ENCODE peak calls at places on chromosomes 4 and X, in ten cellular contexts. One of them, this sample, is unnamed.

GRCh38 chrX:74449322-74449936 is 28.1 kb downstream of the SLC16A2 start:
- DNase-seq in nucleus accumbens: no peak
- DNase-seq in kidney glomerular epithelial cell: no peak
- DNase-seq in NCI-H1105: no peak
- DNase-seq in NAMALWA: no peak
- DNase-seq in left ventricle myocardium inferior: no peak
- DNase-seq in H9: no peak
- DNase-seq in NCI-H1092: no peak
- DNase-seq in amygdala: no peak
- DNase-seq in CD8-positive, alpha-beta T cell: peak
- DNase-seq in this sample: no peak

GRCh38 chrX:132592880-132593279 is 104.0 kb upstream of the MBNL3 start:
- DNase-seq in nucleus accumbens: no peak
- DNase-seq in kidney glomerular epithelial cell: no peak
- DNase-seq in NCI-H1105: peak
- DNase-seq in NAMALWA: peak
- DNase-seq in left ventricle myocardium inferior: no peak
- DNase-seq in H9: peak
- DNase-seq in NCI-H1092: peak
- DNase-seq in amygdala: no peak
- DNase-seq in CD8-positive, alpha-beta T cell: no peak
- DNase-seq in this sample: no peak

GRCh38 chrX:10011261-10011931 is 44.2 kb downstream of the CLDN34 start:
- DNase-seq in nucleus accumbens: no peak
- DNase-seq in kidney glomerular epithelial cell: no peak
- DNase-seq in NCI-H1105: no peak
- DNase-seq in NAMALWA: no peak
- DNase-seq in left ventricle myocardium inferior: no peak
- DNase-seq in H9: no peak
- DNase-seq in NCI-H1092: no peak
- DNase-seq in amygdala: no peak
- DNase-seq in CD8-positive, alpha-beta T cell: no peak
- DNase-seq in this sample: no peak

GRCh38 chr4:1205641-1206298 is 33.4 kb upstream of the SPON2 start:
- DNase-seq in nucleus accumbens: no peak
- DNase-seq in kidney glomerular epithelial cell: no peak
- DNase-seq in NCI-H1105: no peak
- DNase-seq in NAMALWA: no peak
- DNase-seq in left ventricle myocardium inferior: no peak
- DNase-seq in H9: peak
- DNase-seq in NCI-H1092: no peak
- DNase-seq in amygdala: no peak
- DNase-seq in CD8-positive, alpha-beta T cell: peak
- DNase-seq in this sample: no peak

GRCh38 chrX:125295337-125295736 is 24.3 kb upstream of the TEX13C start:
- DNase-seq in nucleus accumbens: no peak
- DNase-seq in kidney glomerular epithelial cell: peak
- DNase-seq in NCI-H1105: no peak
- DNase-seq in NAMALWA: no peak
- DNase-seq in left ventricle myocardium inferior: no peak
- DNase-seq in H9: no peak
- DNase-seq in NCI-H1092: no peak
- DNase-seq in amygdala: no peak
- DNase-seq in CD8-positive, alpha-beta T cell: no peak
- DNase-seq in this sample: no peak

GRCh38 chr4:24104173-24104572 is 214.3 kb upstream of the PPARGC1A start:
- DNase-seq in nucleus accumbens: no peak
- DNase-seq in kidney glomerular epithelial cell: peak
- DNase-seq in NCI-H1105: no peak
- DNase-seq in NAMALWA: no peak
- DNase-seq in left ventricle myocardium inferior: no peak
- DNase-seq in H9: no peak
- DNase-seq in NCI-H1092: peak
- DNase-seq in amygdala: no peak
- DNase-seq in CD8-positive, alpha-beta T cell: no peak
- DNase-seq in this sample: no peak

GRCh38 chrX:54921427-54922021 is 900 bp downstream of the TRO start:
- DNase-seq in nucleus accumbens: peak
- DNase-seq in kidney glomerular epithelial cell: peak
- DNase-seq in NCI-H1105: peak
- DNase-seq in NAMALWA: no peak
- DNase-seq in left ventricle myocardium inferior: peak
- DNase-seq in H9: peak
- DNase-seq in NCI-H1092: peak
- DNase-seq in amygdala: peak
- DNase-seq in CD8-positive, alpha-beta T cell: peak
- DNase-seq in this sample: no peak

GRCh38 chr4:37981844-37982720 is 21.9 kb downstream of the PTTG2 start:
- DNase-seq in nucleus accumbens: no peak
- DNase-seq in kidney glomerular epithelial cell: peak
- DNase-seq in NCI-H1105: no peak
- DNase-seq in NAMALWA: no peak
- DNase-seq in left ventricle myocardium inferior: no peak
- DNase-seq in H9: no peak
- DNase-seq in NCI-H1092: no peak
- DNase-seq in amygdala: no peak
- DNase-seq in CD8-positive, alpha-beta T cell: no peak
- DNase-seq in this sample: no peak

GRCh38 chr4:113052379-113052951 is 3.0 kb downstream of the ANK2 start:
- DNase-seq in nucleus accumbens: no peak
- DNase-seq in kidney glomerular epithelial cell: peak
- DNase-seq in NCI-H1105: no peak
- DNase-seq in NAMALWA: peak
- DNase-seq in left ventricle myocardium inferior: no peak
- DNase-seq in H9: no peak
- DNase-seq in NCI-H1092: no peak
- DNase-seq in amygdala: peak
- DNase-seq in CD8-positive, alpha-beta T cell: no peak
- DNase-seq in this sample: no peak

This sample was measured in dermis microvascular lymphatic vessel endothelial cell.